ENCODE peak calls at places on chromosomes 12 and 14, in five cellular contexts. One of them, this sample, is unnamed.

GRCh38 chr12:46218509-46219095 is 50.2 kb downstream of the SLC38A1 start:
- DNase-seq in mucosa of descending colon: peak; percentile 39
- DNase-seq in lung: no peak
- DNase-seq in heart left ventricle: no peak
- DNase-seq in A549: no peak
- DNase-seq in this sample: no peak

GRCh38 chr12:52801773-52802172 is 5.9 kb upstream of the KRT3 start:
- DNase-seq in mucosa of descending colon: no peak
- DNase-seq in lung: no peak
- DNase-seq in heart left ventricle: no peak
- DNase-seq in A549: peak; percentile 38
- DNase-seq in this sample: no peak

GRCh38 chr14:85675957-85676356 is 146.0 kb downstream of the FLRT2 start:
- DNase-seq in mucosa of descending colon: no peak
- DNase-seq in lung: no peak
- DNase-seq in heart left ventricle: no peak
- DNase-seq in A549: no peak
- DNase-seq in this sample: no peak

GRCh38 chr12:54967461-54967860 is 17.1 kb downstream of the TESPA1 start:
- DNase-seq in mucosa of descending colon: no peak
- DNase-seq in lung: no peak
- DNase-seq in heart left ventricle: no peak
- DNase-seq in A549: no peak
- DNase-seq in this sample: no peak

GRCh38 chr12:115383668-115384067 is 699.7 kb upstream of the TBX3 start:
- DNase-seq in mucosa of descending colon: no peak
- DNase-seq in lung: peak; percentile 36
- DNase-seq in heart left ventricle: no peak
- DNase-seq in A549: peak; percentile 71
- DNase-seq in this sample: no peak

GRCh38 chr12:104672501-104673265 is 215.9 kb downstream of the CHST11 start:
- DNase-seq in mucosa of descending colon: no peak
- DNase-seq in lung: no peak
- DNase-seq in heart left ventricle: peak; percentile 70
- DNase-seq in A549: peak; percentile 51
- DNase-seq in this sample: no peak

GRCh38 chr12:50400104-50400637 is 514 bp upstream of the LARP4 start:
- DNase-seq in mucosa of descending colon: no peak
- DNase-seq in lung: no peak
- DNase-seq in heart left ventricle: no peak
- DNase-seq in A549: no peak
- DNase-seq in this sample: no peak

GRCh38 chr14:38357557-38357956 is 101.7 kb upstream of the CLEC14A start:
- DNase-seq in mucosa of descending colon: no peak
- DNase-seq in lung: no peak
- DNase-seq in heart left ventricle: no peak
- DNase-seq in A549: no peak
- DNase-seq in this sample: no peak

GRCh38 chr12:24278832-24279231 is 329.4 kb upstream of the SOX5 start:
- DNase-seq in mucosa of descending colon: no peak
- DNase-seq in lung: no peak
- DNase-seq in heart left ventricle: no peak
- DNase-seq in A549: no peak
- DNase-seq in this sample: no peak

GRCh38 chr12:88562846-88563582 is 17.3 kb downstream of the KITLG start:
- DNase-seq in mucosa of descending colon: no peak
- DNase-seq in lung: no peak
- DNase-seq in heart left ventricle: no peak
- DNase-seq in A549: no peak
- DNase-seq in this sample: no peak

GRCh38 chr12:110037315-110037714 is 11.0 kb downstream of the C12orf76 start:
- DNase-seq in mucosa of descending colon: no peak
- DNase-seq in lung: no peak
- DNase-seq in heart left ventricle: no peak
- DNase-seq in A549: no peak
- DNase-seq in this sample: no peak

GRCh38 chr14:56899829-56900228 is 89.5 kb upstream of the OTX2 start:
- DNase-seq in mucosa of descending colon: no peak
- DNase-seq in lung: no peak
- DNase-seq in heart left ventricle: no peak
- DNase-seq in A549: no peak
- DNase-seq in this sample: no peak

GRCh38 chr14:69763761-69764510 is 3.0 kb upstream of the SRSF5 start:
- DNase-seq in mucosa of descending colon: no peak
- DNase-seq in lung: no peak
- DNase-seq in heart left ventricle: no peak
- DNase-seq in A549: no peak
- DNase-seq in this sample: no peak

GRCh38 chr14:21771671-21772070 is 98.1 kb upstream of the OR4E1 start:
- DNase-seq in mucosa of descending colon: no peak
- DNase-seq in lung: no peak
- DNase-seq in heart left ventricle: no peak
- DNase-seq in A549: no peak
- DNase-seq in this sample: no peak

GRCh38 chr12:52434096-52434733 is at the start of gene KRT75:
- DNase-seq in mucosa of descending colon: peak; percentile 47
- DNase-seq in lung: no peak
- DNase-seq in heart left ventricle: no peak
- DNase-seq in A549: no peak
- DNase-seq in this sample: no peak

GRCh38 chr14:58307597-58308316 is 9.4 kb downstream of the ARID4A start:
- DNase-seq in mucosa of descending colon: no peak
- DNase-seq in lung: no peak
- DNase-seq in heart left ventricle: no peak
- DNase-seq in A549: no peak
- DNase-seq in this sample: no peak

GRCh38 chr12:50017047-50017446 is 8.2 kb downstream of the RACGAP1 start:
- DNase-seq in mucosa of descending colon: no peak
- DNase-seq in lung: peak; percentile 72
- DNase-seq in heart left ventricle: no peak
- DNase-seq in A549: no peak
- DNase-seq in this sample: no peak

GRCh38 chr12:3033538-3033865 is 43.7 kb upstream of the TSPAN9 start:
- DNase-seq in mucosa of descending colon: peak; percentile 13
- DNase-seq in lung: no peak
- DNase-seq in heart left ventricle: peak; percentile 26
- DNase-seq in A549: no peak
- DNase-seq in this sample: no peak
- H3K4me1 ChIP-seq in mucosa of descending colon: no peaks in the 10 kb centered on the region
- H3K4me1 ChIP-seq in lung: peaks cover 3% of the 10 kb centered on the region
- H3K4me1 ChIP-seq in heart left ventricle: no peaks in the 10 kb centered on the region
- H3K4me1 ChIP-seq in A549: no peaks in the 10 kb centered on the region
- H3K4me1 ChIP-seq in this sample: no peaks in the 10 kb centered on the region

GRCh38 chr14:75259510-75259855 is 19.1 kb upstream of the FOS start:
- DNase-seq in mucosa of descending colon: no peak
- DNase-seq in lung: no peak
- DNase-seq in heart left ventricle: no peak
- DNase-seq in A549: no peak
- DNase-seq in this sample: no peak

GRCh38 chr14:75258803-75259509 is 19.7 kb upstream of the FOS start:
- DNase-seq in mucosa of descending colon: peak; percentile 100
- DNase-seq in lung: peak; percentile 99
- DNase-seq in heart left ventricle: peak; percentile 100
- DNase-seq in A549: peak; percentile 99
- DNase-seq in this sample: peak; percentile 100

GRCh38 chr14:75258079-75258802 is 20.4 kb upstream of the FOS start:
- DNase-seq in mucosa of descending colon: no peak
- DNase-seq in lung: no peak
- DNase-seq in heart left ventricle: no peak
- DNase-seq in A549: no peak
- DNase-seq in this sample: no peak

GRCh38 chr14:75262641-75263040 is 16.0 kb upstream of the FOS start:
- DNase-seq in mucosa of descending colon: no peak
- DNase-seq in lung: no peak
- DNase-seq in heart left ventricle: no peak
- DNase-seq in A549: no peak
- DNase-seq in this sample: no peak

DNA sequence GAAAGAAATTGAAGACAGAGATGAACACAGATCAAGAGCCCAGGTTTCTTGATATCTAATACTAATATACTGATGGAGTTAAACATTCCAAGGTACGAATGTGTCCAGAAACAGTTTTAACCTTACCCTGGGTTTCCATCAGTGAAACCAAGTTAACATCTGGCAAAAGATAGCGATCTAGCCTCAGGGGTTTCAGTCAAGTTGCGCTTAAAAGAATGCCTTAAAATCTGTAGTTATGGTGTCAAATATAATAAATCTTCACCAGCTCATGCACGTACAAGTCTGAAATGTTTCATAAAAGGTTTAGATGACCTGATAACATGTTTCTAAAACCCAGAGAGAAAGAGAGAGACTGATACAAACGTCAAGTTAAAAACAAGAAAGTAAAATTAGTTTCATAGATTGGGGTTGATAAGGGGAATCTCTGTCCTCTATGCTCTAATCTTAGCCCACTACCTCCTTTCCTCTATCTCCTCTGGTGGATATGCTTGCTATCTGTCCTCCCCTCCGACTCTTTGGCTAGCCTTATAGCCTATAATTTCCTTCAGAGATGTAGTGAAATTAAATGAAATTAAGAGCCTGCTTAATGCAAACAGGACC is 18.6 kb upstream of the FOS start:
- DNase-seq in mucosa of descending colon: no peak
- DNase-seq in lung: no peak
- DNase-seq in heart left ventricle: no peak
- DNase-seq in A549: no peak
- DNase-seq in this sample: no peak
- H3K4me1 ChIP-seq in mucosa of descending colon: peaks cover 28% of the 10 kb centered on the region
- H3K4me1 ChIP-seq in lung: peaks cover 4% of the 10 kb centered on the region
- H3K4me1 ChIP-seq in heart left ventricle: peaks cover 5% of the 10 kb centered on the region
- H3K4me1 ChIP-seq in A549: peaks cover 17% of the 10 kb centered on the region
- H3K4me1 ChIP-seq in this sample: no peaks in the 10 kb centered on the region

GRCh38 chr12:120229583-120230325 is 28.8 kb upstream of the RPLP0 start:
- DNase-seq in mucosa of descending colon: peak; percentile 61
- DNase-seq in lung: no peak
- DNase-seq in heart left ventricle: peak; percentile 70
- DNase-seq in A549: peak; percentile 62
- DNase-seq in this sample: no peak
- H3K4me1 ChIP-seq in mucosa of descending colon: peaks cover 61% of the 10 kb centered on the region
- H3K4me1 ChIP-seq in lung: peaks cover 54% of the 10 kb centered on the region
- H3K4me1 ChIP-seq in heart left ventricle: peaks cover 73% of the 10 kb centered on the region
- H3K4me1 ChIP-seq in A549: peaks cover 98% of the 10 kb centered on the region
- H3K4me1 ChIP-seq in this sample: peaks cover 37% of the 10 kb centered on the region

GRCh38 chr14:83611906-83612305 is 1918.0 kb upstream of the FLRT2 start:
- DNase-seq in mucosa of descending colon: no peak
- DNase-seq in lung: no peak
- DNase-seq in heart left ventricle: no peak
- DNase-seq in A549: no peak
- DNase-seq in this sample: no peak
- H3K4me1 ChIP-seq in mucosa of descending colon: no peaks in the 10 kb centered on the region
- H3K4me1 ChIP-seq in lung: no peaks in the 10 kb centered on the region
- H3K4me1 ChIP-seq in heart left ventricle: no peaks in the 10 kb centered on the region
- H3K4me1 ChIP-seq in A549: no peaks in the 10 kb centered on the region
- H3K4me1 ChIP-seq in this sample: no peaks in the 10 kb centered on the region